ENCODE peak calls at places on chromosome 16, in four cellular contexts. D is kidney, E is heart right ventricle, H is cardiac muscle cell. R is an unnamed sample.

GRCh38 chr16:24091125-24091524 is 165.0 kb upstream of the CACNG3 start:
- DNase-seq in H (no peak), E (no peak), D (no peak), R (no peak)

GRCh38 chr16:84340305-84341040 is 27.9 kb upstream of the ATP2C2 start:
- DNase-seq in E (no peak), H (no peak), D (no peak), R (peak; percentile 70)

GRCh38 chr16:10552998-10553491 is 27.4 kb downstream of the EMP2 start:
- DNase-seq in E (peak; percentile 76), H (peak; percentile 26), D (no peak), R (no peak)

GRCh38 chr16:17470002-17470870 is 524 bp downstream of the XYLT1 start:
- DNase-seq in D (peak; percentile 83), E (no peak), H (peak; percentile 57), R (peak; percentile 25)

GRCh38 chr16:86630471-86630870 is 52.1 kb downstream of the FOXL1 start:
- DNase-seq in E (no peak), H (no peak), D (no peak), R (no peak)

GRCh38 chr16:11183035-11183812 is 72.8 kb downstream of the SOCS1 start:
- DNase-seq in H (no peak), E (no peak), D (no peak), R (no peak)

GRCh38 chr16:53281280-53281679 is 153.0 kb upstream of the RBL2 start:
- DNase-seq in H (no peak), D (no peak), E (no peak), R (no peak)

GRCh38 chr16:87806608-87807546 is 41.1 kb upstream of the KLHDC4 start:
- DNase-seq in E (peak; percentile 62), H (no peak), D (no peak), R (peak; percentile 81)

GRCh38 chr16:14302399-14303181 is 231.5 kb downstream of the MRTFB start:
- DNase-seq in H (peak; percentile 73), D (peak; percentile 73), E (peak; percentile 34), R (peak; percentile 42)

GRCh38 chr16:88005148-88005547 is 53.9 kb downstream of the BANP start:
- DNase-seq in D (no peak), E (no peak), H (peak; percentile 27), R (no peak)

GRCh38 chr16:8686879-8687278 is 12.5 kb downstream of the ABAT start:
- DNase-seq in H (no peak), E (no peak), D (no peak), R (no peak)

GRCh38 chr16:48879173-48879926 is 269.4 kb upstream of the N4BP1 start:
- DNase-seq in D (no peak), H (no peak), E (no peak), R (no peak)

GRCh38 chr16:86945166-86945900 is 367.0 kb downstream of the FOXL1 start:
- DNase-seq in E (no peak), H (no peak), D (peak; percentile 29), R (no peak)

GRCh38 chr16:11597268-11597690 is 10.6 kb upstream of the LITAF start:
- DNase-seq in D (peak; percentile 80), E (no peak), H (no peak), R (peak; percentile 72)

GRCh38 chr16:87945351-87946042 is 5.7 kb upstream of the BANP start:
- DNase-seq in H (peak; percentile 42), E (peak; percentile 78), D (peak; percentile 93), R (peak; percentile 98)

GRCh38 chr16:57642368-57643135 is 14.1 kb downstream of the ADGRG1 start:
- DNase-seq in D (no peak), E (no peak), H (no peak), R (no peak)

GRCh38 chr16:29147710-29148425 is 163.0 kb downstream of the LAT start:
- DNase-seq in D (peak; percentile 77), H (no peak), E (no peak), R (no peak)

GRCh38 chr16:1870365-1871082 is 1.4 kb downstream of the MEIOB start:
- DNase-seq in D (no peak), H (no peak), E (no peak), R (no peak)

GRCh38 chr16:87206646-87207451 is 110.3 kb downstream of the C16orf95 start:
- DNase-seq in E (no peak), D (no peak), H (no peak), R (no peak)

GRCh38 chr16:20774703-20775362 is 11.0 kb downstream of the ACSM3 start:
- DNase-seq in D (peak; percentile 75), E (peak; percentile 32), H (peak; percentile 79), R (peak; percentile 84)

GRCh38 chr16:2513405-2514332 is at the start of gene ATP6V0C:
- DNase-seq in E (peak; percentile 91), H (peak; percentile 96), D (peak; percentile 98), R (peak; percentile 93)

GRCh38 chr16:2468725-2469398 is 2.2 kb upstream of the NTN3 start:
- DNase-seq in E (no peak), D (peak; percentile 79), H (no peak), R (no peak)

GRCh38 chr16:16141784-16142396 is 81.4 kb downstream of the ABCC6 start:
- DNase-seq in D (peak; percentile 42), H (no peak), E (no peak), R (no peak)

GRCh38 chr16:85955566-85955965 is 56.6 kb downstream of the IRF8 start:
- DNase-seq in E (no peak), H (no peak), D (no peak), R (no peak)

GRCh38 chr16:85847036-85847435 is 47.5 kb downstream of the COX4I1 start:
- DNase-seq in E (no peak), H (no peak), D (peak; percentile 61), R (no peak)

GRCh38 chr16:86919073-86919472 is 340.7 kb downstream of the FOXL1 start:
- DNase-seq in H (no peak), E (no peak), D (no peak), R (no peak)

GRCh38 chr16:13236308-13236707 is 334.9 kb downstream of the SHISA9 start:
- DNase-seq in H (no peak), D (no peak), E (no peak), R (no peak)

GRCh38 chr16:14958970-14959369 is 15.9 kb upstream of the PDXDC1 start:
- DNase-seq in D (no peak), H (no peak), E (no peak), R (no peak)

GRCh38 chr16:80100846-80101451 is 439.8 kb upstream of the DYNLRB2 start:
- DNase-seq in E (no peak), H (no peak), D (no peak), R (no peak)

GRCh38 chr16:83706394-83706793 is 101.4 kb upstream of the HSBP1 start:
- DNase-seq in E (no peak), D (no peak), H (no peak), R (no peak)

GRCh38 chr16:12677472-12677871 is 126.2 kb downstream of the CPPED1 start:
- DNase-seq in E (no peak), D (no peak), H (no peak), R (no peak)

GRCh38 chr16:82935781-82936180 is 309.0 kb downstream of the CDH13 start:
- DNase-seq in E (no peak), D (no peak), H (no peak), R (no peak)

GRCh38 chr16:87002717-87003413 is 314.3 kb downstream of the C16orf95 start:
- DNase-seq in E (no peak), H (no peak), D (no peak), R (no peak)

GRCh38 chr16:9092282-9092962 is 978 bp downstream of the HAPSTR1 start:
- DNase-seq in D (peak; percentile 88), H (peak; percentile 57), E (peak; percentile 55), R (peak; percentile 47)

GRCh38 chr16:54955757-54956156 is 25.1 kb downstream of the IRX5 start:
- DNase-seq in D (no peak), H (no peak), E (no peak), R (no peak)

GRCh38 chr16:54954220-54954619 is 23.6 kb downstream of the IRX5 start:
- DNase-seq in H (no peak), D (no peak), E (no peak), R (no peak)

GRCh38 chr16:54962045-54962444 is 31.4 kb downstream of the IRX5 start:
- DNase-seq in E (no peak), H (no peak), D (no peak), R (no peak)

GRCh38 chr16:54952195-54952594 is 21.5 kb downstream of the IRX5 start:
- DNase-seq in H (no peak), D (no peak), E (no peak), R (no peak)

GRCh38 chr16:54957403-54957802 is 26.7 kb downstream of the IRX5 start:
- DNase-seq in H (peak; percentile 24), E (no peak), D (no peak), R (peak; percentile 81)
- TF ChIP-seq CTCF in H (peak; percentile 38), E (no peak), D (peak; percentile 20), R (peak; percentile 84)

GRCh38 chr16:68367440-68367839 is 56.6 kb downstream of the PRMT7 start:
- DNase-seq in E (no peak), D (no peak), H (no peak), R (no peak)
- TF ChIP-seq CTCF in E (no peak), D (no peak), H (no peak), R (no peak)

DNA sequence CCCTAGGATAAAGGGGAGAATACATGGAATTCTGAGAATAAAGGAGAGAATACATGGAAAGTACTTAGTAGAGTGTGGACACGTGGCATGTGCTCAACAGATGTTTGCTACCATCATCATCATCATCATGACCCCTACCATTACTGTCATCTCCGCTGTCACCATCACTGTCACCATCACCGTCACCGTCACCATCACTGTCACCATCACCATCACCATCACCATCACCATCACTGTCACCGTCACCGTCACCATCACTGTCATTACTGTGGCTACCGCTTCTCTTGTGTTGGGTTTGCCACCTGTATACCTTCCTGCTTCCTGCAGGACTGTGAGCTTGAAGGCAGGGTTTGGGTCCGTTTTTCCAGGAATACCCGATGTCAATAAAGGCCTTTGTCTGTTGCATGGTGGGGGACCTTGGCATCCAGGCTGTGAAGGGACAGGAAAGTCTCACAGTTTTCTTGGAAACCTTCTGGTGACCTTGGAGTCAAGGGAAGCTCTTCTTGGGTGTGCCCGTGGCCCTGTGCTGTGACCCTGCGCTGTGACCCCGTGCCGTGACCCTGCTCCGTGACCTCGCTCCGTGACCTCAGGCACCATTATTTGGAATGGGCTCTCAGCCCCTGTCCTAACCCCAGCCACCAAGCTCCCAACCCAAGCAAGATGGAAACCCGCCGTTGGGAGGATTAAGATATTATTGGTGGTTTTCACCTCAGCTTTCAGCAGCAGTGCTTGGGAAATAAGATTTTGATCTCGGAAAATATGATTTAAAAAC is 14.4 kb downstream of the CMIP start:
- DNase-seq in E (no peak), D (no peak), H (no peak), R (no peak)
- TF ChIP-seq CTCF in E (no peak), D (no peak), H (no peak), R (no peak)

GRCh38 chr16:4957720-4958509 is at the start of gene SEC14L5:
- DNase-seq in H (peak; percentile 100), D (peak; percentile 98), E (peak; percentile 97), R (peak; percentile 99)
- TF ChIP-seq CTCF in H (no peak), D (peak; percentile 1), E (no peak), R (no peak)

GRCh38 chr16:5056347-5056746 is 9.4 kb downstream of the C16orf89 start:
- DNase-seq in H (peak; percentile 57), D (no peak), E (no peak), R (peak; percentile 53)
- TF ChIP-seq CTCF in H (peak; percentile 63), D (no peak), E (peak; percentile 8), R (peak; percentile 40)

GRCh38 chr16:49883111-49883829 is 27.4 kb upstream of the ZNF423 start:
- DNase-seq in E (no peak), D (no peak), H (no peak), R (no peak)
- TF ChIP-seq CTCF in E (no peak), D (no peak), H (no peak), R (no peak)